ENCODE peak calls at places on chromosomes 3 and 15, in ten cellular contexts. P is HT-29; R is amniotic stem cell; N is central memory CD8-positive, alpha-beta T cell; T is cardiac fibroblast; C is PC-3; H is SK-N-DZ; Z is NCI-H146; S is amygdala; X is activated naive CD4-positive, alpha-beta T cell treated with anti-CD3 and anti-CD28 coated beads, Interleukin-2, amount 50 U/mL, for 16 hours. I is an unnamed sample.

GRCh38 chr3:194296832-194297666 is 54.1 kb downstream of the CPN2 start:
- DNase-seq in T (no peak), H (no peak), Z (peak), X (no peak), C (no peak), P (peak), S (no peak), R (no peak), N (no peak), I (no peak)

GRCh38 chr15:42582569-42583235 is 7.3 kb downstream of the STARD9 start:
- DNase-seq in P (no peak), T (no peak), C (no peak), H (no peak), Z (no peak), N (no peak), X (no peak), S (no peak), R (no peak), I (no peak)

GRCh38 chr3:81974754-81975153 is 213.3 kb upstream of the GBE1 start:
- DNase-seq in Z (no peak), H (no peak), S (no peak), T (no peak), P (no peak), X (no peak), N (no peak), R (no peak), C (no peak), I (no peak)

GRCh38 chr15:40265875-40266274 is 17.0 kb downstream of the ANKRD63 start:
- DNase-seq in P (no peak), H (no peak), N (no peak), Z (no peak), X (no peak), R (no peak), T (no peak), S (no peak), C (no peak), I (no peak)

GRCh38 chr3:132255041-132255745 is 62.0 kb upstream of the ACP3 start:
- DNase-seq in Z (no peak), N (no peak), C (peak), T (peak), H (no peak), P (peak), S (no peak), R (peak), X (no peak), I (peak)

GRCh38 chr3:170632780-170633179 is 46.9 kb upstream of the SLC7A14 start:
- DNase-seq in S (no peak), R (no peak), H (no peak), T (no peak), C (peak), X (no peak), P (no peak), N (no peak), Z (peak), I (peak)

GRCh38 chr3:144497452-144497851 is 525.8 kb downstream of the DIPK2A start:
- DNase-seq in H (no peak), X (no peak), P (no peak), T (no peak), C (no peak), N (no peak), S (no peak), Z (peak), R (no peak), I (no peak)

GRCh38 chr3:139934557-139935070 is 371 bp upstream of the CLSTN2 start:
- DNase-seq in C (no peak), R (no peak), T (peak), X (no peak), Z (peak), P (no peak), H (peak), N (no peak), S (peak), I (peak)

GRCh38 chr15:67820992-67821783 is 4.1 kb upstream of the SKOR1 start:
- DNase-seq in Z (no peak), C (peak), N (no peak), H (no peak), P (no peak), R (no peak), S (peak), T (peak), X (peak), I (peak)

GRCh38 chr3:158711886-158712285 is 20.4 kb downstream of the RARRES1 start:
- DNase-seq in H (no peak), Z (no peak), P (no peak), N (no peak), T (peak), S (no peak), X (no peak), C (peak), R (peak), I (peak)

GRCh38 chr15:62187425-62187824 is 22.3 kb upstream of the C2CD4B start:
- DNase-seq in N (no peak), Z (no peak), P (no peak), R (no peak), S (no peak), C (no peak), T (peak), X (no peak), H (no peak), I (no peak)

GRCh38 chr3:57423335-57423734 is 120.8 kb downstream of the DNAH12 start:
- DNase-seq in T (no peak), P (no peak), Z (no peak), R (no peak), H (no peak), C (no peak), S (no peak), N (no peak), X (no peak), I (no peak)

GRCh38 chr3:45182915-45183881 is 37.0 kb upstream of the CDCP1 start:
- DNase-seq in R (peak), N (no peak), H (no peak), C (peak), P (peak), X (no peak), Z (no peak), T (peak), S (no peak), I (peak)

GRCh38 chr3:196789773-196790419 is 50.2 kb downstream of the PAK2 start:
- DNase-seq in T (no peak), H (no peak), Z (no peak), X (no peak), C (peak), R (no peak), N (no peak), S (no peak), P (peak), I (no peak)

GRCh38 chr15:65307978-65308377 is 3.5 kb downstream of the RNU5B-1 start:
- DNase-seq in N (no peak), R (no peak), S (no peak), T (no peak), P (no peak), Z (no peak), H (no peak), C (no peak), X (no peak), I (no peak)

GRCh38 chr3:86993704-86994103 is 2.8 kb upstream of the VGLL3 start:
- DNase-seq in C (peak), S (no peak), T (peak), R (no peak), Z (no peak), H (no peak), N (no peak), X (no peak), P (peak), I (peak)

GRCh38 chr3:194773666-194774455 is 88.2 kb downstream of the FAM43A start:
- DNase-seq in X (no peak), Z (no peak), C (no peak), R (no peak), T (no peak), H (no peak), N (no peak), P (no peak), S (no peak), I (peak)

GRCh38 chr3:67564008-67564407 is 90.4 kb downstream of the SUCLG2 start:
- DNase-seq in N (no peak), P (no peak), H (no peak), C (no peak), Z (no peak), R (no peak), X (no peak), T (peak), S (no peak), I (no peak)

GRCh38 chr3:26132942-26133341 is 343.1 kb downstream of the OXSM start:
- DNase-seq in Z (no peak), S (no peak), T (no peak), N (no peak), C (no peak), R (no peak), X (no peak), H (no peak), P (no peak), I (no peak)

I was measured in adipocyte.